ENCODE peak calls at places on chromosomes 11 and 22, in four cellular contexts. One of them, this sample, is unnamed.

GRCh38 chr11:2296913-2297622 is 4.7 kb downstream of the C11orf21 start:
- DNase-seq in sigmoid colon: peak; percentile 62
- DNase-seq in HEK293T: no peak
- DNase-seq in hepatic stellate cell: no peak
- DNase-seq in this sample: no peak

GRCh38 chr22:50022171-50022819 is 9.7 kb upstream of the IL17REL start:
- DNase-seq in sigmoid colon: no peak
- DNase-seq in HEK293T: no peak
- DNase-seq in hepatic stellate cell: no peak
- DNase-seq in this sample: peak; percentile 15

GRCh38 chr11:16959528-16960100 is 54.6 kb downstream of the PLEKHA7 start:
- DNase-seq in sigmoid colon: no peak
- DNase-seq in HEK293T: no peak
- DNase-seq in hepatic stellate cell: no peak
- DNase-seq in this sample: no peak

GRCh38 chr22:21446128-21446826 is 20.9 kb upstream of the TMEM191C start:
- DNase-seq in sigmoid colon: peak; percentile 56
- DNase-seq in HEK293T: no peak
- DNase-seq in hepatic stellate cell: no peak
- DNase-seq in this sample: peak; percentile 83

GRCh38 chr11:124329787-124330478 is 9.9 kb upstream of the OR8D2 start:
- DNase-seq in sigmoid colon: no peak
- DNase-seq in HEK293T: no peak
- DNase-seq in hepatic stellate cell: no peak
- DNase-seq in this sample: no peak

GRCh38 chr22:31230871-31231621 is 18.9 kb downstream of the LIMK2 start:
- DNase-seq in sigmoid colon: no peak
- DNase-seq in HEK293T: peak; percentile 72
- DNase-seq in hepatic stellate cell: peak; percentile 35
- DNase-seq in this sample: no peak

GRCh38 chr11:10329935-10330334 is 25.1 kb downstream of the ADM start:
- DNase-seq in sigmoid colon: no peak
- DNase-seq in HEK293T: no peak
- DNase-seq in hepatic stellate cell: peak; percentile 35
- DNase-seq in this sample: no peak

GRCh38 chr11:115215694-115216615 is 288.3 kb downstream of the CADM1 start:
- DNase-seq in sigmoid colon: no peak
- DNase-seq in HEK293T: peak; percentile 45
- DNase-seq in hepatic stellate cell: no peak
- DNase-seq in this sample: no peak

GRCh38 chr11:116605543-116605942 is 167.2 kb downstream of the BUD13 start:
- DNase-seq in sigmoid colon: peak; percentile 20
- DNase-seq in HEK293T: peak; percentile 69
- DNase-seq in hepatic stellate cell: no peak
- DNase-seq in this sample: no peak

GRCh38 chr11:124745835-124746620 is 6.0 kb downstream of the VSIG2 start:
- DNase-seq in sigmoid colon: no peak
- DNase-seq in HEK293T: no peak
- DNase-seq in hepatic stellate cell: no peak
- DNase-seq in this sample: no peak

GRCh38 chr11:120279490-120279889 is 39.5 kb downstream of the POU2F3 start:
- DNase-seq in sigmoid colon: no peak
- DNase-seq in HEK293T: no peak
- DNase-seq in hepatic stellate cell: no peak
- DNase-seq in this sample: no peak

GRCh38 chr11:44734982-44735381 is 8.2 kb downstream of the TSPAN18 start:
- DNase-seq in sigmoid colon: no peak
- DNase-seq in HEK293T: no peak
- DNase-seq in hepatic stellate cell: no peak
- DNase-seq in this sample: no peak

GRCh38 chr11:122863704-122864326 is 18.7 kb upstream of the JHY start:
- DNase-seq in sigmoid colon: no peak
- DNase-seq in HEK293T: peak; percentile 43
- DNase-seq in hepatic stellate cell: peak; percentile 29
- DNase-seq in this sample: no peak

GRCh38 chr11:132114743-132115142 is 744.3 kb downstream of the NTM start:
- DNase-seq in sigmoid colon: no peak
- DNase-seq in HEK293T: no peak
- DNase-seq in hepatic stellate cell: no peak
- DNase-seq in this sample: no peak

GRCh38 chr11:33067294-33067693 is 27.9 kb downstream of the TCP11L1 start:
- DNase-seq in sigmoid colon: no peak
- DNase-seq in HEK293T: no peak
- DNase-seq in hepatic stellate cell: no peak
- DNase-seq in this sample: no peak

GRCh38 chr11:12224537-12224893 is 114.1 kb downstream of the MICAL2 start:
- DNase-seq in sigmoid colon: peak; percentile 85
- DNase-seq in HEK293T: no peak
- DNase-seq in hepatic stellate cell: no peak
- DNase-seq in this sample: no peak

GRCh38 chr22:29018293-29019189 is 43.1 kb downstream of the C22orf31 start:
- DNase-seq in sigmoid colon: no peak
- DNase-seq in HEK293T: no peak
- DNase-seq in hepatic stellate cell: no peak
- DNase-seq in this sample: no peak

GRCh38 chr11:45556851-45557707 is 108.3 kb downstream of the CHST1 start:
- DNase-seq in sigmoid colon: no peak
- DNase-seq in HEK293T: no peak
- DNase-seq in hepatic stellate cell: no peak
- DNase-seq in this sample: no peak

This sample was measured in chondrocyte.